ENCODE peak calls at places on chromosomes 7 and 10, in nine cellular contexts. B is NCI-H1930; G is substantia nigra; S is AG10803; P is GM23338; Z is aorta; V is NCI-H2107; K is stimulated activated CD4-positive, alpha-beta T cell treated with anti-CD3 and anti-CD28 coated beads, Interleukin-1b, Interleukin-23, amount 100 ng/mL, for 24 hours; Y is stimulated activated CD8-positive, alpha-beta memory T cell treated with anti-CD3 and anti-CD28 coated beads, Interleukin-4, amount 100 ng/mL, for 24 hours. T is an unnamed sample.

GRCh38 chr7:108072739-108073138 is 57.4 kb downstream of the LAMB4 start:
- DNase-seq in B (no peak), G (no peak), S (no peak), P (no peak), Z (no peak), V (no peak), K (no peak), Y (no peak), T (no peak)

GRCh38 chr10:73789659-73790055 is 4.3 kb downstream of the ZSWIM8 start:
- DNase-seq in B (no peak), G (no peak), S (no peak), P (no peak), Z (peak; percentile 32), V (no peak), K (no peak), Y (no peak), T (no peak)

GRCh38 chr10:13382759-13383753 is 35.0 kb upstream of the SEPHS1 start:
- DNase-seq in B (no peak), G (no peak), S (no peak), P (peak; percentile 67), Z (no peak), V (no peak), K (no peak), Y (no peak), T (no peak)

GRCh38 chr7:17230099-17230807 is 68.2 kb upstream of the AHR start:
- DNase-seq in B (no peak), G (no peak), S (no peak), P (no peak), Z (no peak), V (no peak), K (no peak), Y (no peak), T (no peak)

GRCh38 chr7:28170701-28171100 is 9.9 kb downstream of the JAZF1 start:
- DNase-seq in B (no peak), G (no peak), S (no peak), P (no peak), Z (no peak), V (no peak), K (no peak), Y (no peak), T (no peak)

GRCh38 chr7:22343071-22343470 is 13.9 kb downstream of the RAPGEF5 start:
- DNase-seq in B (no peak), G (no peak), S (no peak), P (no peak), Z (no peak), V (no peak), K (no peak), Y (no peak), T (no peak)

GRCh38 chr7:94431620-94432295 is 37.1 kb downstream of the COL1A2 start:
- DNase-seq in B (no peak), G (no peak), S (peak; percentile 86), P (no peak), Z (no peak), V (no peak), K (no peak), Y (no peak), T (no peak)

GRCh38 chr10:102394079-102394800 is 1.3 kb upstream of the NFKB2 start:
- DNase-seq in B (peak; percentile 41), G (peak; percentile 74), S (peak; percentile 85), P (peak; percentile 96), Z (peak; percentile 98), V (no peak), K (peak; percentile 96), Y (peak; percentile 98), T (peak; percentile 99)

GRCh38 chr7:746074-747061 is 19.3 kb upstream of the PRKAR1B start:
- DNase-seq in B (no peak), G (no peak), S (no peak), P (no peak), Z (no peak), V (no peak), K (no peak), Y (no peak), T (no peak)

GRCh38 chr10:44627591-44628354 is 242.9 kb upstream of the CXCL12 start:
- DNase-seq in B (no peak), G (no peak), S (peak; percentile 85), P (peak; percentile 35), Z (no peak), V (no peak), K (no peak), Y (no peak), T (no peak)

GRCh38 chr10:132938472-132939329 is 3.7 kb downstream of the CFAP46 start:
- DNase-seq in B (no peak), G (no peak), S (no peak), P (peak; percentile 81), Z (no peak), V (no peak), K (no peak), Y (no peak), T (no peak)

GRCh38 chr10:77737608-77738007 is 100.0 kb upstream of the KCNMA1 start:
- DNase-seq in B (no peak), G (no peak), S (peak; percentile 98), P (no peak), Z (no peak), V (no peak), K (no peak), Y (no peak), T (no peak)

GRCh38 chr7:132352774-132353173 is 223.5 kb downstream of the PLXNA4 start:
- DNase-seq in B (no peak), G (no peak), S (peak; percentile 87), P (no peak), Z (no peak), V (no peak), K (no peak), Y (no peak), T (no peak)

GRCh38 chr7:2165610-2166594 is 66.8 kb downstream of the MAD1L1 start:
- DNase-seq in B (no peak), G (no peak), S (no peak), P (no peak), Z (no peak), V (no peak), K (no peak), Y (no peak), T (no peak)

GRCh38 chr10:119333146-119333792 is 125.9 kb downstream of the GRK5 start:
- DNase-seq in B (no peak), G (no peak), S (peak; percentile 43), P (no peak), Z (no peak), V (no peak), K (no peak), Y (peak; percentile 43), T (no peak)

GRCh38 chr10:79483948-79484347 is 28.4 kb upstream of the EIF5AL1 start:
- DNase-seq in B (no peak), G (no peak), S (peak; percentile 95), P (no peak), Z (peak; percentile 69), V (no peak), K (no peak), Y (no peak), T (no peak)

GRCh38 chr10:11521860-11522259 is 89.6 kb downstream of the USP6NL start:
- DNase-seq in B (no peak), G (no peak), S (peak; percentile 61), P (no peak), Z (no peak), V (no peak), K (no peak), Y (no peak), T (no peak)

GRCh38 chr7:71824356-71824755 is 587.8 kb downstream of the CALN1 start:
- DNase-seq in B (no peak), G (no peak), S (peak; percentile 63), P (peak; percentile 13), Z (no peak), V (no peak), K (no peak), Y (no peak), T (no peak)

GRCh38 chr10:48653347-48653746 is 31.3 kb upstream of the WDFY4 start:
- DNase-seq in B (no peak), G (no peak), S (no peak), P (no peak), Z (no peak), V (no peak), K (no peak), Y (no peak), T (no peak)

GRCh38 chr10:63494951-63495350 is 26.2 kb upstream of the REEP3 start:
- DNase-seq in B (no peak), G (no peak), S (no peak), P (peak; percentile 59), Z (no peak), V (no peak), K (no peak), Y (no peak), T (no peak)

GRCh38 chr7:40966693-40967092 is 736.2 kb downstream of the INHBA start:
- DNase-seq in B (no peak), G (no peak), S (no peak), P (no peak), Z (no peak), V (no peak), K (no peak), Y (no peak), T (no peak)

GRCh38 chr7:43175525-43176200 is 63.2 kb downstream of the HECW1 start:
- DNase-seq in B (no peak), G (no peak), S (no peak), P (no peak), Z (no peak), V (no peak), K (no peak), Y (no peak), T (no peak)

GRCh38 chr7:135659159-135659837 is 3.0 kb upstream of the STMP1 start:
- DNase-seq in B (no peak), G (no peak), S (no peak), P (no peak), Z (no peak), V (no peak), K (no peak), Y (no peak), T (no peak)

GRCh38 chr7:101952355-101953247 is 135.2 kb downstream of the CUX1 start:
- DNase-seq in B (no peak), G (no peak), S (peak; percentile 82), P (no peak), Z (peak; percentile 71), V (no peak), K (no peak), Y (no peak), T (no peak)

GRCh38 chr10:89129850-89130396 is 77.2 kb downstream of the CH25H start:
- DNase-seq in B (no peak), G (no peak), S (peak; percentile 97), P (no peak), Z (peak; percentile 77), V (no peak), K (no peak), Y (no peak), T (no peak)

GRCh38 chr7:116420003-116420402 is 79.5 kb upstream of the CAV2 start:
- DNase-seq in B (no peak), G (no peak), S (no peak), P (no peak), Z (no peak), V (no peak), K (no peak), Y (no peak), T (no peak)